ENCODE peak calls at places on chromosomes 5 and 9, in seven cellular contexts. K, C, H, P, V, Y and W are unnamed samples. For H3K4me1, the result is how much of the 10 kb centered on the place peaks cover.

GRCh38 chr9:126690431-126691051 is 76.8 kb downstream of the LMX1B start:
- DNase-seq in H (peak), V (no peak), Y (no peak), P (peak), K (peak), C (peak), W (peak)

GRCh38 chr5:60945760-60946253 is 802 bp downstream of the NDUFAF2 start:
- DNase-seq in V (no peak), C (peak), K (no peak), Y (peak), H (no peak), P (peak), W (peak)

GRCh38 chr9:20854444-20854843 is 170.4 kb downstream of the FOCAD start:
- DNase-seq in V (no peak), Y (no peak), P (no peak), H (no peak), K (no peak), C (no peak), W (no peak)

GRCh38 chr5:175712681-175713085 is 54.8 kb downstream of the HRH2 start:
- DNase-seq in Y (no peak), C (no peak), K (no peak), P (no peak), H (no peak), V (no peak), W (no peak)

GRCh38 chr5:44574626-44575025 is 185.4 kb upstream of the FGF10 start:
- DNase-seq in C (no peak), V (no peak), P (no peak), K (no peak), H (no peak), Y (peak), W (no peak)

GRCh38 chr9:93049491-93049890 is 9.0 kb upstream of the SUSD3 start:
- DNase-seq in V (no peak), C (no peak), H (no peak), Y (no peak), P (no peak), K (no peak), W (no peak)

GRCh38 chr5:119655081-119655480 is 25.7 kb downstream of the FAM170A start:
- DNase-seq in K (no peak), P (no peak), V (no peak), C (no peak), Y (peak), H (no peak), W (no peak)

GRCh38 chr5:6791031-6791577 is 77.9 kb downstream of the TENT4A start:
- DNase-seq in Y (no peak), P (no peak), H (no peak), C (no peak), K (no peak), V (no peak), W (no peak)

GRCh38 chr5:117315170-117315569 is 740.5 kb upstream of the SEMA6A start:
- DNase-seq in K (no peak), P (no peak), V (no peak), Y (no peak), C (no peak), H (no peak), W (no peak)

GRCh38 chr9:80707120-80707519 is 982.2 kb downstream of the TLE1 start:
- DNase-seq in H (no peak), C (no peak), V (no peak), Y (peak), P (no peak), K (no peak), W (no peak)

GRCh38 chr5:151223447-151224264 is at the start of gene CCDC69:
- DNase-seq in C (peak), V (peak), K (peak), P (peak), Y (peak), H (no peak), W (peak)

GRCh38 chr5:116032094-116032517 is at the start of gene ARL14EPL:
- DNase-seq in P (no peak), H (no peak), V (no peak), Y (peak), C (peak), K (no peak), W (peak)
- TF ChIP-seq CTCF in P (no peak), H (no peak), V (no peak), Y (no peak), C (peak), K (peak), W (no peak)

DNA sequence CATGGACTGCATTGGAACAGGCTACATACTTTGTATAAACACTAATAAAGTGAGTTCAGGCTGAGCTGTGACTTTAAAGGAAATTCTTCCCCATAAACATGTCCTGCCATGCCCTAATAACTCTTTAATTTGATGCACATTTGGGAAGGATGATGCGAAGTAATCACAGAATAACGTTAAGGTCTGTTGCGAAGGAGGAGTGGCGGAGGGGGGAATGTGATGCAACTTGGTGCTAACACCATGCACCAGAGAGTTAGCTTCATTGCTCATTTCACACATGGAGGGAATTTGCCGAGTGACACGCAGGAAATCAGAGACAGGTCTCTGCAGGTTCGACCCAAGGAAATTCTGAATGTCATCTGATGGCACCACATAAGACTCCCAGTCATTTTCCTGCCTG is 32.9 kb downstream of the SLIT3 start:
- DNase-seq in Y (peak), V (no peak), K (no peak), H (no peak), P (no peak), C (no peak), W (no peak)
- H3K4me1 ChIP-seq in Y (under half), V (under half), K (under half), H (under half), P (under half), C (under half), W (under half)

GRCh38 chr5:169225830-169226356 is 75.0 kb downstream of the SLIT3 start:
- DNase-seq in K (no peak), Y (no peak), C (no peak), H (no peak), P (no peak), V (no peak), W (no peak)

GRCh38 chr5:169229342-169229892 is 71.5 kb downstream of the SLIT3 start:
- DNase-seq in Y (no peak), H (no peak), K (no peak), P (no peak), V (no peak), C (no peak), W (no peak)

GRCh38 chr5:169222934-169223594 is 77.9 kb downstream of the SLIT3 start:
- DNase-seq in V (no peak), C (no peak), Y (no peak), K (no peak), H (no peak), P (no peak), W (no peak)

GRCh38 chr5:169223595-169223953 is 77.4 kb downstream of the SLIT3 start:
- DNase-seq in K (no peak), H (no peak), C (no peak), V (no peak), Y (no peak), P (no peak), W (no peak)

DNA sequence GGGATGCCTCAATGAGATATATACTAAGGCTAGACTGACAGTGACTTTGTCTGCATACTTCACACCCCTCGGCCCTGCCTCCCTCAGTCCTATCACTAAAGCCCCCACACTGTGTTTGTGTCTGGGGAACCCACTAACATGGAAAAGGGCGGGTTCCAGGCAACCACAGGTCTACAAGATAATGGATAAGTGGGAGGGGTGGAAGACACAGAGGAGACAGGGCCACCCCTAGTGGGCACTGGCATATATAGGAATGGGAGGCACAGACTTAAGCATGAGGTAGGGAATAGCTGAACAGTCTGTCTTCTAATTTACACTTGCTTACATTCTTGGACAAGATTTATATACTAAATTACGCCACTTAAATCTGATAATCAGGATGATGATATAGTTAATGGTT is 74.0 kb downstream of the SLIT3 start:
- DNase-seq in C (no peak), P (no peak), K (no peak), V (no peak), H (no peak), Y (no peak), W (no peak)
- TF ChIP-seq CTCF in C (no peak), P (no peak), K (peak), V (no peak), H (no peak), Y (no peak), W (no peak)

DNA sequence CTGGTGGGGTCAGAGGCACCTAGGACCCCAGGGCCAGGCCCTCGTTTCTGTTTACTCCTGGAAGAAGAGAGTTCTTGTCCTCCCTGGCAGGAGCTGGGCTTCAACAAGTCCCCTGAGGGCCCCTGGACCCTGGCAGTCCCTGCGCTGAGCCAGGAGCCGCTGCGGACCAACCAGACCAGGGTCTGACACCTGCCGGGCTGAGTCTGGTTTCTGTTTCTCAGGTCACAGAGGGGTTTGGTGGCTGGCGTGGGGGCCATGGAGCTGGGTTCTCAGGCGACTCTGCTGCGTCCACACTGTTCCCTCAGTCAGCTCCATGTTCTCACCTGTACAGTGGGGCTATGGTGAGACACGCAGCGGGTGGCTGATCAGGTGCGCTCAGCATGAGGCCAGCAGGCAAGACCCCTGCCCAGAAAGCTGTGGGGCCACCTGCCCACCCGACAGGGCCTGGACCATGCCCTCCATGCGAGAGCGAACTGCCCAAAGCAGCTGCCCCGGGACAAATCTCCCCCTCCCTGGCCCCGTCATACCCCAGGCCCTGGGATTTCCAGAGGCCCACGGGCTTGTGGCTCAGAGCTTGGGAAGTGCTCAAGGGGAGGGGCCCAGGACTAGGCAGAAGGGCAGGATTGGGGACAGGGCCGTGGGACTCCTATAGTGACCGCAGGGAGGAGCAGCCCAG is 17.9 kb upstream of the NOTCH1 start:
- DNase-seq in H (no peak), Y (no peak), V (no peak), C (no peak), K (no peak), P (no peak), W (no peak)
- H3K4me1 ChIP-seq in H (under half), Y (under half), V (under half), C (under half), K (under half), P (under half), W (under half)

DNA sequence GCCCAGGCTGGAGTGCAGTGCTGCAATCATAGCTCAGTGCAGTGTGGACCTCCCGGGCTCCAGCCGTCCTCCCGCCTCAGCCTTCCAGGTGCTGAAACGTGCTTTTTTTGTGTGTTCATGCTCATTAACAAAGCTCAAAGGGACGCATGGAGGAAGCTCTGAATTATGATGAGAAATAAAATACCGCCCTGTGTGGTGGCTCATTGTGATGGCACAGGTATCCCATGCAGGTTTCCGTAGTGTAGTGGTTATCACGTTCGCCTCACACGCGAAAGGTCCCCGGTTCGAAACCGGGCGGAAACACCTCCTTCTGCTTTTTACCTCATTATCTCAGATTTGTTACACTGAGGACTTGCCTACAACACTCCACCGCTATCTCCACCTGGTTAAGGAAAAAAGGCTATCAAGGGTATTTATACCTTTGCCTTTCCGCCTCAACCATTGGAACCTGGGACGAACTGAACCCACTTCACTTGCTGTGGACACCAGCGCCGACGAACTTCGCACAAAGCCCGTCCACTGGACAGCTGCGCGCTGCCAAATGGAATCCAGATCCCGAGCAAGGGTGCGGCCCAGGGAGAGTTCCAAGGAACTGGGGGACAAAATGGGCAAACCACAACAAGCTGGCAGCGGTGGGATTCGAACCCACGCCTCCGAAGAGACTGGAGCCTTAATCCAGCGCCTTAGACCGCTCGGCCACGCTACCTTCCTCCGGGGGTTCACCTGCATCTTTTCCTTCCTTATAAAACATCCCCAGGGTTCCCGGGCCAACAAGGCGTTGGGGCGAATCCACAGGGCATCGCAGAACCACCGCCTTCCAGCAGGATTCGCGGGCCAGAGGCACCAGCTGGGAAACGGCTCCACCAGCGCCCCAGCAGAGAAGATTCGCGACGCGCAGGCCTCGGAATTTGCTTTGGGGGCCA is 26.3 kb downstream of the OR2V2 start:
- DNase-seq in H (peak), K (peak), V (no peak), Y (peak), P (peak), C (peak), W (no peak)
- TF ChIP-seq CTCF in H (no peak), K (peak), V (no peak), Y (no peak), P (no peak), C (no peak), W (no peak)

DNA sequence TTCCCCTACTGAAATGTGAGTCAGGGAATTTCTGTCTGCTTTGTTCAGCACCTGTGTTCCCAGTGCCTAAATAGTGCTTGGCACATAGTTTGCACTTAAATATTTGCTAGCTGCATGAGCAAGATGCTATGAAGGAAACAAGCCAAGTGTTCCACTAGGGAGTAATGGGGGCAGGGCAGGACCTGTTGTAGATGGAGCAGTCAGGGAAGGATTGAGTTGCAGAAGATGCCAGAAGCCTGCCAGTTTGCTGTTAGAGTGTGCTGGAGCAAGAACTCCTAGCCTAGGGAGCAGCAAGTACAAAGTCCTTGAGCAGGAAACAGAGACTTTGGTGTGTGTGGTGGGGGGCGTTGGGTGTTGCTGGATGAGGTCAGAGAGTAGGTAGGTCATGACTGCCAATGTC is 87.5 kb downstream of the DAB2IP start:
- DNase-seq in K (no peak), P (peak), V (no peak), Y (no peak), C (no peak), H (no peak), W (peak)
- H3K4me1 ChIP-seq in K (under half), P (under half), V (under half), Y (half or more), C (under half), H (under half), W (under half)

DNA sequence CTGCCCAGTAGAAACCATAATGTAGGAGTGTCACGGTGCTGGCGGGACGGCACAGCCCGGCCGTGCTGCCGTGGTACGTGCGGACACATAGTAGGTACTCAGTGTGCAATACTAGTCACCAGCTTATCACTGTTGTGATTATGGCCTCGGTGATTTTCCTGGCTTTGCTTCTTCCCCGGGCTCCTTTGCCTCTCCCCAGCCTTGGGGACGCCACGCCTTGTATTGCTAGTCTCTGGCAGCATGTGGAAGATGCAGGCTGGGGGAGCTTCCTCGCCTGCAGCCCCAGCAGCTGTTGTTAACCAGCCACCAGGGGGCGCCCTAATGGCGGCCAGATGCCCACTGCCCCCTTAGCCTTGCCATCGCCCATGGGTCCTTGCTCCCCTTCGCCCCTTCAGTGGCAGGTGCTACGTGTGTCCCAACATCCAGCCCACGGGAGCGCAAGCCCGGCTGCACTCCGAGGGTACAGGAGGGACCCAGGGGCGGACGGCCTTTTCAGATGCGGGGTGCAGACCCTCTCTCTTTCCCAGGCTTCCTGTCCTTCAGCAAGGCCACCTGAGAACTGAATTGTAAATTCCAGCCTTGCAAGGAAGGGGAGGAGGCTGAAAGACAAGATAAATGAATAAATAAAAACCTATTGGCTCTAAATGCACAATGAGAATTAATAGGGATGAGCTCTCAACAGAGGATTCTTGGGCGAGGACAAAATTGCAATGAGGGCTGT is 8.0 kb downstream of the NTNG2 start:
- DNase-seq in V (no peak), Y (peak), H (peak), K (peak), C (peak), P (peak), W (peak)
- TF ChIP-seq CTCF in V (peak), Y (peak), H (peak), K (peak), C (peak), P (peak), W (peak)

GRCh38 chr9:130446111-130446861 is 1.5 kb downstream of the ASS1 start:
- DNase-seq in H (no peak), P (peak), K (no peak), V (peak), Y (peak), C (peak), W (peak)
- H3K4me1 ChIP-seq in H (under half), P (under half), K (under half), V (under half), Y (under half), C (under half), W (under half)

DNA sequence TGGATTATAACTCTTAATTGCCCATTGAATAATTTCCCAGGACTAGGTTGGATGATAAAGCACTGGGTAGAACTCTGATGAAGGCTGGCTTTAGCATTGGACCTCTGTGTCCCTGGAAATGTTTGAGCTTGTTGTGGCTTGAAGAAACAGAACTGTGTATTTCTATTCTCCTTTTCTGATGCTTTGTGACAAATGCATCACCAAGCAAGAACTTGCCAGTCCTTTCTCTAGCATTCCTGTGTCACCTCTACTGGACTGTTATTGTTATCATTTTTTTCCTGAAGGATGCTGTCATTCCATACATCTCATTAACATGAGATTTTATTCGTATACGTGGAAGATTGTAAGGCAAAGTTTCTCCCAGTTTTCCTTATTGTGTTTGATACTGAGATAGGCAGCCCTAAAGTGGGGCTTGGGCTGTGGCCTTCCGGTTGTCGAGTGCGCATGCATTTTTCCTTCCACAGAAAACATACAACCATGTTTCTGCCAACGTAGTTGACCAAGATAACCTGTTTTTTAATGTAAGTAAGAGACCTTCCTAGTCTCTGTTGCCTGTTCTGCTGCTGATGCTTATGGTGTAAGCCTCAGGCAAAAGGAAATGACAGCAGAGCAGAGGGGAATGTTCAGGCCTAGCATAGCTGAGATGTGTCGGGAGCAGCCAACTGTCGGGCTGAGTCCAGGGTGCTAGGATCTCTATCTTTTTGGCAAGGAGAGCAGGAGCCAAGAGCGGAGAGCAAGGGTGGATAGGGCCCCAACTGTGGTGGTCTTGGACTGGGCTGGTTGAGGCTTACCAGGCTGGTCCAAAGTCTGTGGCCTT is 2.3 kb downstream of the NTRK2 start:
- DNase-seq in H (no peak), Y (no peak), P (no peak), K (no peak), V (no peak), C (no peak), W (no peak)
- TF ChIP-seq CTCF in H (no peak), Y (no peak), P (no peak), K (no peak), V (no peak), C (no peak), W (no peak)